ENCODE peak calls at places on chromosome 1, in five cellular contexts. A is neural crest cell, K is AG04450, L is left kidney, D is NCI-H1105 treated with DMSO at 0.1 percent for 48 hours. Y is an unnamed sample.

GRCh38 chr1:153968000-153968363 is 280 bp downstream of the CREB3L4 start:
- DNase-seq in A (no peak), K (no peak), L (peak), D (no peak), Y (no peak)

GRCh38 chr1:235657747-235658526 is 8.4 kb upstream of the GNG4 start:
- DNase-seq in A (no peak), K (no peak), L (no peak), D (no peak), Y (no peak)

GRCh38 chr1:103560427-103560826 is 11.0 kb upstream of the AMY2B start:
- DNase-seq in A (no peak), K (no peak), L (no peak), D (no peak), Y (no peak)

GRCh38 chr1:66452982-66453381 is 81.0 kb upstream of the SGIP1 start:
- DNase-seq in A (no peak), K (no peak), L (no peak), D (no peak), Y (no peak)

GRCh38 chr1:43660355-43660754 is 10.4 kb downstream of the KDM4A start:
- DNase-seq in A (no peak), K (no peak), L (no peak), D (no peak), Y (no peak)

GRCh38 chr1:24124980-24125379 is 13.0 kb upstream of the MYOM3 start:
- DNase-seq in A (no peak), K (no peak), L (no peak), D (no peak), Y (no peak)

GRCh38 chr1:28213315-28213714 is 19.5 kb downstream of the DNAJC8 start:
- DNase-seq in A (no peak), K (no peak), L (no peak), D (no peak), Y (no peak)

GRCh38 chr1:106676021-106676420 is 380.5 kb upstream of the PRMT6 start:
- DNase-seq in A (no peak), K (no peak), L (no peak), D (no peak), Y (no peak)

GRCh38 chr1:54276617-54277450 is 76.9 kb downstream of the MRPL37 start:
- DNase-seq in A (no peak), K (no peak), L (no peak), D (no peak), Y (no peak)

GRCh38 chr1:205330161-205330560 is 8.6 kb upstream of the NUAK2 start:
- DNase-seq in A (no peak), K (no peak), L (no peak), D (no peak), Y (no peak)

GRCh38 chr1:210536263-210536961 is 207.7 kb downstream of the HHAT start:
- DNase-seq in A (no peak), K (no peak), L (no peak), D (peak), Y (no peak)

GRCh38 chr1:206816390-206817287 is 44.3 kb upstream of the IL10 start:
- DNase-seq in A (no peak), K (no peak), L (no peak), D (no peak), Y (no peak)

GRCh38 chr1:45370575-45370974 is 30.3 kb upstream of the MUTYH start:
- DNase-seq in A (no peak), K (no peak), L (no peak), D (no peak), Y (no peak)

GRCh38 chr1:60503216-60503615 is 429.6 kb upstream of the C1orf87 start:
- DNase-seq in A (no peak), K (no peak), L (peak), D (no peak), Y (no peak)

GRCh38 chr1:232923739-232924386 is 26.5 kb upstream of the NTPCR start:
- DNase-seq in A (no peak), K (no peak), L (no peak), D (no peak), Y (no peak)

GRCh38 chr1:245276426-245276825 is 121.6 kb downstream of the KIF26B start:
- DNase-seq in A (no peak), K (no peak), L (peak), D (no peak), Y (no peak)

GRCh38 chr1:16720403-16721223 is 19.7 kb upstream of the RNU1-4 start:
- DNase-seq in A (no peak), K (no peak), L (peak), D (no peak), Y (no peak)

GRCh38 chr1:17875882-17876280 is 120.7 kb downstream of the ACTL8 start:
- DNase-seq in A (no peak), K (no peak), L (no peak), D (no peak), Y (peak)

GRCh38 chr1:24641646-24642151 is 1.4 kb upstream of the SRRM1 start:
- DNase-seq in A (no peak), K (no peak), L (peak), D (no peak), Y (no peak)

GRCh38 chr1:5141750-5142149 is 487.3 kb downstream of the AJAP1 start:
- DNase-seq in A (no peak), K (no peak), L (no peak), D (no peak), Y (no peak)

GRCh38 chr1:19007491-19008441 is 51.3 kb upstream of the IFFO2 start:
- DNase-seq in A (no peak), K (no peak), L (no peak), D (no peak), Y (no peak)

GRCh38 chr1:201131398-201131797 is 4.4 kb upstream of the ASCL5 start:
- DNase-seq in A (no peak), K (no peak), L (no peak), D (no peak), Y (no peak)

GRCh38 chr1:226475112-226475511 is 67.2 kb upstream of the PARP1 start:
- DNase-seq in A (no peak), K (no peak), L (no peak), D (no peak), Y (no peak)

GRCh38 chr1:82321794-82322193 is 521.1 kb downstream of the ADGRL2 start:
- DNase-seq in A (no peak), K (no peak), L (no peak), D (no peak), Y (peak)

GRCh38 chr1:2443285-2444137 is 31.1 kb upstream of the PEX10 start:
- DNase-seq in A (peak), K (no peak), L (peak), D (no peak), Y (no peak)

GRCh38 chr1:219414250-219414649 is 198.7 kb downstream of the ZC3H11B start:
- DNase-seq in A (no peak), K (no peak), L (no peak), D (no peak), Y (no peak)

GRCh38 chr1:115090547-115090946 is 1.2 kb upstream of the TSPAN2 start:
- DNase-seq in A (no peak), K (no peak), L (peak), D (no peak), Y (no peak)

GRCh38 chr1:23273450-23274133 is 56.3 kb upstream of the HTR1D start:
- DNase-seq in A (no peak), K (peak), L (no peak), D (no peak), Y (peak)

GRCh38 chr1:110616587-110616986 is 10.4 kb upstream of the KCNA2 start:
- DNase-seq in A (no peak), K (no peak), L (no peak), D (peak), Y (no peak)

GRCh38 chr1:214440219-214440965 is 111.0 kb downstream of the PTPN14 start:
- DNase-seq in A (no peak), K (no peak), L (no peak), D (no peak), Y (no peak)